ENCODE peak calls at places on chromosomes 13 and 19, in seven cellular contexts. One of them, this sample, is unnamed.
A peak's percentile ranks its signal among the peaks of the same experiment; 100 is the strongest.

GRCh38 chr13:61664821-61665705 is 249.4 kb upstream of the PCDH20 start:
- DNase-seq in stimulated activated CD4-positive, alpha-beta T cell treated with anti-CD3 and anti-CD28 coated beads, Interleukin-1b, Interleukin-23, amount 100 ng/mL, for 24 hours: no peak
- DNase-seq in non-pigmented ciliary epithelial cell: peak; percentile 10
- DNase-seq in H54: peak; percentile 1
- DNase-seq in T-cell: no peak
- DNase-seq in mammary epithelial cell: no peak
- DNase-seq in activated CD4-positive, alpha-beta T cell treated with anti-CD3 and anti-CD28 coated beads, Interleukin-2, amount 50 U/mL, for 24 hours: no peak
- DNase-seq in this sample: no peak

GRCh38 chr19:33374406-33374703 is 846 bp downstream of the CEBPG start:
- DNase-seq in stimulated activated CD4-positive, alpha-beta T cell treated with anti-CD3 and anti-CD28 coated beads, Interleukin-1b, Interleukin-23, amount 100 ng/mL, for 24 hours: no peak
- DNase-seq in non-pigmented ciliary epithelial cell: no peak
- DNase-seq in H54: no peak
- DNase-seq in T-cell: no peak
- DNase-seq in mammary epithelial cell: peak; percentile 35
- DNase-seq in activated CD4-positive, alpha-beta T cell treated with anti-CD3 and anti-CD28 coated beads, Interleukin-2, amount 50 U/mL, for 24 hours: no peak
- DNase-seq in this sample: no peak

GRCh38 chr19:2811735-2812413 is 7.8 kb upstream of the ZNF554 start:
- DNase-seq in stimulated activated CD4-positive, alpha-beta T cell treated with anti-CD3 and anti-CD28 coated beads, Interleukin-1b, Interleukin-23, amount 100 ng/mL, for 24 hours: no peak
- DNase-seq in non-pigmented ciliary epithelial cell: no peak
- DNase-seq in H54: no peak
- DNase-seq in T-cell: no peak
- DNase-seq in mammary epithelial cell: no peak
- DNase-seq in activated CD4-positive, alpha-beta T cell treated with anti-CD3 and anti-CD28 coated beads, Interleukin-2, amount 50 U/mL, for 24 hours: no peak
- DNase-seq in this sample: no peak

GRCh38 chr13:57996717-57997116 is 365.2 kb downstream of the PCDH17 start:
- DNase-seq in stimulated activated CD4-positive, alpha-beta T cell treated with anti-CD3 and anti-CD28 coated beads, Interleukin-1b, Interleukin-23, amount 100 ng/mL, for 24 hours: no peak
- DNase-seq in non-pigmented ciliary epithelial cell: no peak
- DNase-seq in H54: no peak
- DNase-seq in T-cell: no peak
- DNase-seq in mammary epithelial cell: no peak
- DNase-seq in activated CD4-positive, alpha-beta T cell treated with anti-CD3 and anti-CD28 coated beads, Interleukin-2, amount 50 U/mL, for 24 hours: no peak
- DNase-seq in this sample: no peak

GRCh38 chr13:29487466-29488454 is 107.7 kb downstream of the SLC7A1 start:
- DNase-seq in stimulated activated CD4-positive, alpha-beta T cell treated with anti-CD3 and anti-CD28 coated beads, Interleukin-1b, Interleukin-23, amount 100 ng/mL, for 24 hours: no peak
- DNase-seq in non-pigmented ciliary epithelial cell: no peak
- DNase-seq in H54: no peak
- DNase-seq in T-cell: no peak
- DNase-seq in mammary epithelial cell: no peak
- DNase-seq in activated CD4-positive, alpha-beta T cell treated with anti-CD3 and anti-CD28 coated beads, Interleukin-2, amount 50 U/mL, for 24 hours: no peak
- DNase-seq in this sample: no peak

GRCh38 chr19:33500586-33500985 is 21.0 kb downstream of the PEPD start:
- DNase-seq in stimulated activated CD4-positive, alpha-beta T cell treated with anti-CD3 and anti-CD28 coated beads, Interleukin-1b, Interleukin-23, amount 100 ng/mL, for 24 hours: no peak
- DNase-seq in non-pigmented ciliary epithelial cell: no peak
- DNase-seq in H54: no peak
- DNase-seq in T-cell: no peak
- DNase-seq in mammary epithelial cell: no peak
- DNase-seq in activated CD4-positive, alpha-beta T cell treated with anti-CD3 and anti-CD28 coated beads, Interleukin-2, amount 50 U/mL, for 24 hours: no peak
- DNase-seq in this sample: no peak

GRCh38 chr13:110070511-110071120 is 236.3 kb downstream of the COL4A1 start:
- DNase-seq in stimulated activated CD4-positive, alpha-beta T cell treated with anti-CD3 and anti-CD28 coated beads, Interleukin-1b, Interleukin-23, amount 100 ng/mL, for 24 hours: no peak
- DNase-seq in non-pigmented ciliary epithelial cell: peak; percentile 59
- DNase-seq in H54: peak; percentile 46
- DNase-seq in T-cell: no peak
- DNase-seq in mammary epithelial cell: peak; percentile 88
- DNase-seq in activated CD4-positive, alpha-beta T cell treated with anti-CD3 and anti-CD28 coated beads, Interleukin-2, amount 50 U/mL, for 24 hours: no peak
- DNase-seq in this sample: no peak

GRCh38 chr13:25929816-25930215 is 122.0 kb downstream of the SHISA2 start:
- DNase-seq in stimulated activated CD4-positive, alpha-beta T cell treated with anti-CD3 and anti-CD28 coated beads, Interleukin-1b, Interleukin-23, amount 100 ng/mL, for 24 hours: no peak
- DNase-seq in non-pigmented ciliary epithelial cell: no peak
- DNase-seq in H54: no peak
- DNase-seq in T-cell: no peak
- DNase-seq in mammary epithelial cell: no peak
- DNase-seq in activated CD4-positive, alpha-beta T cell treated with anti-CD3 and anti-CD28 coated beads, Interleukin-2, amount 50 U/mL, for 24 hours: no peak
- DNase-seq in this sample: no peak

GRCh38 chr19:12833747-12834417 is 497 bp downstream of the RTBDN start:
- DNase-seq in stimulated activated CD4-positive, alpha-beta T cell treated with anti-CD3 and anti-CD28 coated beads, Interleukin-1b, Interleukin-23, amount 100 ng/mL, for 24 hours: no peak
- DNase-seq in non-pigmented ciliary epithelial cell: no peak
- DNase-seq in H54: no peak
- DNase-seq in T-cell: no peak
- DNase-seq in mammary epithelial cell: no peak
- DNase-seq in activated CD4-positive, alpha-beta T cell treated with anti-CD3 and anti-CD28 coated beads, Interleukin-2, amount 50 U/mL, for 24 hours: no peak
- DNase-seq in this sample: no peak

GRCh38 chr19:771332-771785 is 20.4 kb downstream of the MISP start:
- DNase-seq in stimulated activated CD4-positive, alpha-beta T cell treated with anti-CD3 and anti-CD28 coated beads, Interleukin-1b, Interleukin-23, amount 100 ng/mL, for 24 hours: no peak
- DNase-seq in non-pigmented ciliary epithelial cell: no peak
- DNase-seq in H54: peak; percentile 68
- DNase-seq in T-cell: peak; percentile 10
- DNase-seq in mammary epithelial cell: peak; percentile 28
- DNase-seq in activated CD4-positive, alpha-beta T cell treated with anti-CD3 and anti-CD28 coated beads, Interleukin-2, amount 50 U/mL, for 24 hours: no peak
- DNase-seq in this sample: peak; percentile 66

GRCh38 chr19:41351339-41352245 is 2.1 kb downstream of the TGFB1 start:
- DNase-seq in stimulated activated CD4-positive, alpha-beta T cell treated with anti-CD3 and anti-CD28 coated beads, Interleukin-1b, Interleukin-23, amount 100 ng/mL, for 24 hours: peak; percentile 60
- DNase-seq in non-pigmented ciliary epithelial cell: no peak
- DNase-seq in H54: peak; percentile 87
- DNase-seq in T-cell: peak; percentile 84
- DNase-seq in mammary epithelial cell: peak; percentile 72
- DNase-seq in activated CD4-positive, alpha-beta T cell treated with anti-CD3 and anti-CD28 coated beads, Interleukin-2, amount 50 U/mL, for 24 hours: peak; percentile 81
- DNase-seq in this sample: no peak

GRCh38 chr13:73273737-73274136 is 214.9 kb downstream of the KLF5 start:
- DNase-seq in stimulated activated CD4-positive, alpha-beta T cell treated with anti-CD3 and anti-CD28 coated beads, Interleukin-1b, Interleukin-23, amount 100 ng/mL, for 24 hours: no peak
- DNase-seq in non-pigmented ciliary epithelial cell: peak; percentile 89
- DNase-seq in H54: peak; percentile 12
- DNase-seq in T-cell: no peak
- DNase-seq in mammary epithelial cell: peak; percentile 37
- DNase-seq in activated CD4-positive, alpha-beta T cell treated with anti-CD3 and anti-CD28 coated beads, Interleukin-2, amount 50 U/mL, for 24 hours: no peak
- DNase-seq in this sample: peak; percentile 34

GRCh38 chr19:19137556-19138109 is 645 bp downstream of the TMEM161A start:
- DNase-seq in stimulated activated CD4-positive, alpha-beta T cell treated with anti-CD3 and anti-CD28 coated beads, Interleukin-1b, Interleukin-23, amount 100 ng/mL, for 24 hours: no peak
- DNase-seq in non-pigmented ciliary epithelial cell: no peak
- DNase-seq in H54: no peak
- DNase-seq in T-cell: no peak
- DNase-seq in mammary epithelial cell: no peak
- DNase-seq in activated CD4-positive, alpha-beta T cell treated with anti-CD3 and anti-CD28 coated beads, Interleukin-2, amount 50 U/mL, for 24 hours: no peak
- DNase-seq in this sample: no peak

GRCh38 chr19:54169149-54169731 is 3.7 kb downstream of the TMC4 start:
- DNase-seq in stimulated activated CD4-positive, alpha-beta T cell treated with anti-CD3 and anti-CD28 coated beads, Interleukin-1b, Interleukin-23, amount 100 ng/mL, for 24 hours: no peak
- DNase-seq in non-pigmented ciliary epithelial cell: no peak
- DNase-seq in H54: no peak
- DNase-seq in T-cell: no peak
- DNase-seq in mammary epithelial cell: no peak
- DNase-seq in activated CD4-positive, alpha-beta T cell treated with anti-CD3 and anti-CD28 coated beads, Interleukin-2, amount 50 U/mL, for 24 hours: no peak
- DNase-seq in this sample: no peak

GRCh38 chr19:56840452-56841193 is at the start of the genes PEG3 and ZIM2:
- DNase-seq in stimulated activated CD4-positive, alpha-beta T cell treated with anti-CD3 and anti-CD28 coated beads, Interleukin-1b, Interleukin-23, amount 100 ng/mL, for 24 hours: no peak
- DNase-seq in non-pigmented ciliary epithelial cell: no peak
- DNase-seq in H54: no peak
- DNase-seq in T-cell: no peak
- DNase-seq in mammary epithelial cell: no peak
- DNase-seq in activated CD4-positive, alpha-beta T cell treated with anti-CD3 and anti-CD28 coated beads, Interleukin-2, amount 50 U/mL, for 24 hours: no peak
- DNase-seq in this sample: no peak

GRCh38 chr19:5306531-5306930 is 34.1 kb downstream of the PTPRS start:
- DNase-seq in stimulated activated CD4-positive, alpha-beta T cell treated with anti-CD3 and anti-CD28 coated beads, Interleukin-1b, Interleukin-23, amount 100 ng/mL, for 24 hours: no peak
- DNase-seq in non-pigmented ciliary epithelial cell: no peak
- DNase-seq in H54: no peak
- DNase-seq in T-cell: no peak
- DNase-seq in mammary epithelial cell: peak; percentile 20
- DNase-seq in activated CD4-positive, alpha-beta T cell treated with anti-CD3 and anti-CD28 coated beads, Interleukin-2, amount 50 U/mL, for 24 hours: no peak
- DNase-seq in this sample: no peak

GRCh38 chr19:33789344-33789743 is 7.3 kb upstream of the KCTD15 start:
- DNase-seq in stimulated activated CD4-positive, alpha-beta T cell treated with anti-CD3 and anti-CD28 coated beads, Interleukin-1b, Interleukin-23, amount 100 ng/mL, for 24 hours: no peak
- DNase-seq in non-pigmented ciliary epithelial cell: no peak
- DNase-seq in H54: no peak
- DNase-seq in T-cell: no peak
- DNase-seq in mammary epithelial cell: no peak
- DNase-seq in activated CD4-positive, alpha-beta T cell treated with anti-CD3 and anti-CD28 coated beads, Interleukin-2, amount 50 U/mL, for 24 hours: no peak
- DNase-seq in this sample: no peak

GRCh38 chr19:44722131-44723121 is 23.5 kb downstream of the CEACAM16 start:
- DNase-seq in stimulated activated CD4-positive, alpha-beta T cell treated with anti-CD3 and anti-CD28 coated beads, Interleukin-1b, Interleukin-23, amount 100 ng/mL, for 24 hours: no peak
- DNase-seq in non-pigmented ciliary epithelial cell: no peak
- DNase-seq in H54: no peak
- DNase-seq in T-cell: no peak
- DNase-seq in mammary epithelial cell: no peak
- DNase-seq in activated CD4-positive, alpha-beta T cell treated with anti-CD3 and anti-CD28 coated beads, Interleukin-2, amount 50 U/mL, for 24 hours: no peak
- DNase-seq in this sample: no peak

GRCh38 chr13:39602614-39603366 is at the start of gene LHFPL6:
- DNase-seq in stimulated activated CD4-positive, alpha-beta T cell treated with anti-CD3 and anti-CD28 coated beads, Interleukin-1b, Interleukin-23, amount 100 ng/mL, for 24 hours: no peak
- DNase-seq in non-pigmented ciliary epithelial cell: peak; percentile 37
- DNase-seq in H54: peak; percentile 69
- DNase-seq in T-cell: peak; percentile 27
- DNase-seq in mammary epithelial cell: peak; percentile 84
- DNase-seq in activated CD4-positive, alpha-beta T cell treated with anti-CD3 and anti-CD28 coated beads, Interleukin-2, amount 50 U/mL, for 24 hours: peak; percentile 51
- DNase-seq in this sample: peak; percentile 56

GRCh38 chr19:1169921-1170885 is 3.9 kb downstream of the SBNO2 start:
- DNase-seq in stimulated activated CD4-positive, alpha-beta T cell treated with anti-CD3 and anti-CD28 coated beads, Interleukin-1b, Interleukin-23, amount 100 ng/mL, for 24 hours: no peak
- DNase-seq in non-pigmented ciliary epithelial cell: no peak
- DNase-seq in H54: peak; percentile 70
- DNase-seq in T-cell: no peak
- DNase-seq in mammary epithelial cell: peak; percentile 79
- DNase-seq in activated CD4-positive, alpha-beta T cell treated with anti-CD3 and anti-CD28 coated beads, Interleukin-2, amount 50 U/mL, for 24 hours: no peak
- DNase-seq in this sample: peak; percentile 54

GRCh38 chr13:90055121-90055520 is 1292.4 kb upstream of the MIR17HG start:
- DNase-seq in stimulated activated CD4-positive, alpha-beta T cell treated with anti-CD3 and anti-CD28 coated beads, Interleukin-1b, Interleukin-23, amount 100 ng/mL, for 24 hours: no peak
- DNase-seq in non-pigmented ciliary epithelial cell: peak; percentile 14
- DNase-seq in H54: no peak
- DNase-seq in T-cell: no peak
- DNase-seq in mammary epithelial cell: peak; percentile 35
- DNase-seq in activated CD4-positive, alpha-beta T cell treated with anti-CD3 and anti-CD28 coated beads, Interleukin-2, amount 50 U/mL, for 24 hours: no peak
- DNase-seq in this sample: no peak

GRCh38 chr19:29370276-29370675 is 155.5 kb upstream of the VSTM2B start:
- DNase-seq in stimulated activated CD4-positive, alpha-beta T cell treated with anti-CD3 and anti-CD28 coated beads, Interleukin-1b, Interleukin-23, amount 100 ng/mL, for 24 hours: no peak
- DNase-seq in non-pigmented ciliary epithelial cell: no peak
- DNase-seq in H54: no peak
- DNase-seq in T-cell: no peak
- DNase-seq in mammary epithelial cell: no peak
- DNase-seq in activated CD4-positive, alpha-beta T cell treated with anti-CD3 and anti-CD28 coated beads, Interleukin-2, amount 50 U/mL, for 24 hours: no peak
- DNase-seq in this sample: no peak